ENCODE peak calls at places on chromosome 6, in ten cellular contexts. L, Y, P, R, H, S, B, Q, C and N are unnamed samples.

GRCh38 chr6:148166339-148166949 is 176.2 kb upstream of the SASH1 start:
- DNase-seq in B (no peak), H (peak), S (no peak), P (peak), C (no peak), Q (no peak), R (peak), Y (no peak), L (no peak), N (peak)

GRCh38 chr6:144749263-144749662 is 464.1 kb downstream of the UTRN start:
- DNase-seq in Q (no peak), H (no peak), S (no peak), R (no peak), B (no peak), P (no peak), L (no peak), C (no peak), Y (no peak), N (no peak)

GRCh38 chr6:48111143-48111506 is at the start of gene PTCHD4:
- DNase-seq in S (no peak), B (peak), C (no peak), R (peak), L (peak), H (peak), Q (no peak), Y (no peak), P (peak), N (peak)

GRCh38 chr6:40962241-40962640 is 76.8 kb downstream of the UNC5CL start:
- DNase-seq in Q (no peak), R (peak), S (no peak), C (no peak), Y (no peak), P (peak), H (peak), L (no peak), B (no peak), N (peak)

GRCh38 chr6:56370591-56371198 is 123.3 kb upstream of the COL21A1 start:
- DNase-seq in P (peak), L (no peak), H (peak), C (peak), Q (no peak), S (peak), R (peak), Y (no peak), B (no peak), N (peak)

GRCh38 chr6:118469468-118469867 is 78.6 kb upstream of the PLN start:
- DNase-seq in B (no peak), Q (no peak), P (no peak), C (no peak), H (peak), L (no peak), S (no peak), Y (no peak), R (peak), N (peak)

GRCh38 chr6:1572892-1573291 is 36.8 kb upstream of the FOXC1 start:
- DNase-seq in Q (no peak), Y (no peak), C (no peak), S (no peak), H (no peak), R (peak), P (no peak), B (no peak), L (no peak), N (no peak)

GRCh38 chr6:1950631-1951030 is 294.8 kb downstream of the GMDS start:
- DNase-seq in B (no peak), C (no peak), Q (no peak), H (no peak), Y (no peak), S (no peak), R (no peak), L (no peak), P (no peak), N (no peak)

GRCh38 chr6:112253505-112253841 is 894 bp downstream of the LAMA4 start:
- DNase-seq in L (no peak), Q (no peak), H (no peak), S (no peak), P (no peak), R (no peak), Y (no peak), B (no peak), C (no peak), N (peak)

GRCh38 chr6:35688605-35689322 is at the start of gene FKBP5:
- DNase-seq in H (peak), L (peak), Q (peak), P (peak), B (peak), Y (peak), C (peak), R (peak), S (peak), N (peak)

GRCh38 chr6:148530394-148530923 is 187.8 kb downstream of the SASH1 start:
- DNase-seq in L (peak), C (no peak), B (no peak), S (no peak), R (peak), H (peak), Q (no peak), P (peak), Y (no peak), N (peak)

GRCh38 chr6:34559651-34560365 is 3.7 kb upstream of the SPDEF start:
- DNase-seq in S (no peak), B (no peak), C (no peak), P (no peak), Q (no peak), L (peak), R (no peak), Y (no peak), H (no peak), N (peak)

GRCh38 chr6:163460307-163460782 is 45.8 kb downstream of the QKI start:
- DNase-seq in S (no peak), Y (no peak), B (no peak), P (peak), C (no peak), L (no peak), H (peak), Q (no peak), R (peak), N (peak)

GRCh38 chr6:136510782-136511181 is 39.4 kb downstream of the MAP7 start:
- DNase-seq in L (no peak), Y (no peak), Q (no peak), R (no peak), H (peak), C (no peak), S (no peak), B (no peak), P (no peak), N (peak)

GRCh38 chr6:142378138-142378875 is 76.5 kb downstream of the ADGRG6 start:
- DNase-seq in P (peak), S (no peak), L (no peak), C (peak), H (peak), B (peak), Q (no peak), Y (no peak), R (peak), N (peak)

GRCh38 chr6:3732345-3733141 is 19.0 kb downstream of the PXDC1 start:
- DNase-seq in P (peak), R (peak), Y (peak), L (peak), Q (peak), H (peak), B (peak), S (peak), C (peak), N (peak)

GRCh38 chr6:46583711-46584110 is 68.9 kb downstream of the CYP39A1 start:
- DNase-seq in Y (no peak), H (no peak), B (no peak), L (no peak), C (no peak), R (peak), Q (no peak), S (no peak), P (no peak), N (no peak)

GRCh38 chr6:44593539-44593944 is 206.0 kb downstream of the CDC5L start:
- DNase-seq in L (peak), B (peak), H (peak), P (peak), Q (peak), R (peak), Y (peak), C (peak), S (no peak), N (peak)

GRCh38 chr6:65707134-65707826 is at the start of gene EYS:
- DNase-seq in Y (no peak), Q (no peak), H (no peak), L (no peak), R (no peak), S (no peak), C (no peak), B (no peak), P (no peak), N (peak)

GRCh38 chr6:56314683-56315523 is 67.5 kb upstream of the COL21A1 start:
- DNase-seq in R (peak), Y (no peak), S (no peak), Q (peak), B (peak), C (peak), P (peak), L (peak), H (peak), N (peak)

GRCh38 chr6:11953641-11954040 is 58.5 kb upstream of the HIVEP1 start:
- DNase-seq in L (no peak), P (no peak), C (no peak), S (no peak), B (no peak), H (peak), Q (no peak), R (no peak), Y (no peak), N (no peak)

GRCh38 chr6:5482619-5483018 is 221.3 kb downstream of the FARS2 start:
- DNase-seq in L (no peak), R (no peak), B (no peak), S (no peak), H (no peak), C (no peak), Q (no peak), Y (no peak), P (no peak), N (no peak)

GRCh38 chr6:47722178-47722577 is 23.8 kb downstream of the ADGRF4 start:
- DNase-seq in R (no peak), B (no peak), S (no peak), L (no peak), C (no peak), P (no peak), H (peak), Q (no peak), Y (no peak), N (no peak)

GRCh38 chr6:170262481-170263088 is 28.3 kb downstream of the DLL1 start:
- DNase-seq in P (no peak), B (no peak), Q (no peak), C (no peak), R (no peak), Y (no peak), S (no peak), L (no peak), H (no peak), N (no peak)

GRCh38 chr6:107646176-107646575 is 156.3 kb downstream of the SOBP start:
- DNase-seq in R (peak), P (peak), L (no peak), C (no peak), B (no peak), H (no peak), Y (no peak), Q (no peak), S (peak), N (no peak)

GRCh38 chr6:108363756-108364356 is 69.0 kb downstream of the AFG1L start:
- DNase-seq in P (no peak), B (no peak), H (peak), Q (no peak), L (no peak), C (no peak), Y (no peak), S (no peak), R (no peak), N (peak)

GRCh38 chr6:20655317-20655716 is 121.1 kb downstream of the CDKAL1 start:
- DNase-seq in Y (no peak), B (no peak), S (no peak), R (peak), L (no peak), C (no peak), Q (no peak), P (no peak), H (no peak), N (peak)

GRCh38 chr6:141169419-141169818 is 963.3 kb upstream of the GJE1 start:
- DNase-seq in B (no peak), R (peak), H (peak), Q (peak), Y (no peak), L (no peak), P (peak), C (no peak), S (no peak), N (no peak)

GRCh38 chr6:120411394-120411793 is 922.9 kb downstream of the TBC1D32 start:
- DNase-seq in R (no peak), Y (no peak), B (no peak), P (no peak), S (no peak), L (no peak), C (no peak), Q (no peak), H (no peak), N (no peak)

GRCh38 chr6:120410586-120410985 is 923.7 kb downstream of the TBC1D32 start:
- DNase-seq in S (no peak), Y (no peak), R (no peak), P (no peak), B (no peak), C (no peak), L (no peak), Q (no peak), H (no peak), N (peak)

GRCh38 chr6:120407696-120408095 is 926.6 kb downstream of the TBC1D32 start:
- DNase-seq in Q (no peak), B (no peak), Y (no peak), C (no peak), S (no peak), H (no peak), R (no peak), P (no peak), L (no peak), N (no peak)

DNA sequence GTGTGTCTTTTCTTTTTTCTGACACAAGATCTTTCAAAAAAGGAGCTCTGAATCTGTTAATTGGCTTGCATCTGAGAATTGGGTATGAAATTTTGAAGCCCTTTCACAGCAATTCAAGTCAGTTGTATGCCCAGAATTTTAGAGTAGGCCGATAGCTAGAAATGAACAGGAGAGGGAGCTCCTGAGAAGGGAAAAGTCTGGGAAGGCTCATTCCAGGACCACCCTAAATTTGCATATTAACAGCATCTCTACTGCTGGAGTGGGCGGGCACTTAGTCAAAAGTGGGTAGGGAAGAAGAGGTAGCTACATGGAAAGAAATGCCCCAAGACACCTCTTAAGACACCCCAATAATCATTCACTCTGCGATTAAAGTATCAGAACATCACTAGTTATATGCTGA is 928.3 kb downstream of the TBC1D32 start:
- DNase-seq in R (no peak), B (no peak), P (no peak), Y (no peak), L (peak), H (no peak), S (no peak), Q (peak), C (no peak), N (peak)
- TF ChIP-seq CTCF in R (peak), B (peak), P (no peak), Y (no peak), L (peak), H (peak), S (no peak), Q (peak), C (no peak), N (peak)

GRCh38 chr6:130076512-130076911 is 58.1 kb downstream of the L3MBTL3 start:
- DNase-seq in Q (no peak), H (peak), R (peak), L (no peak), P (peak), B (no peak), C (no peak), Y (no peak), S (no peak), N (peak)
- TF ChIP-seq CTCF in Q (no peak), H (peak), R (peak), L (peak), P (no peak), B (no peak), C (no peak), Y (no peak), S (no peak), N (no peak)

DNA sequence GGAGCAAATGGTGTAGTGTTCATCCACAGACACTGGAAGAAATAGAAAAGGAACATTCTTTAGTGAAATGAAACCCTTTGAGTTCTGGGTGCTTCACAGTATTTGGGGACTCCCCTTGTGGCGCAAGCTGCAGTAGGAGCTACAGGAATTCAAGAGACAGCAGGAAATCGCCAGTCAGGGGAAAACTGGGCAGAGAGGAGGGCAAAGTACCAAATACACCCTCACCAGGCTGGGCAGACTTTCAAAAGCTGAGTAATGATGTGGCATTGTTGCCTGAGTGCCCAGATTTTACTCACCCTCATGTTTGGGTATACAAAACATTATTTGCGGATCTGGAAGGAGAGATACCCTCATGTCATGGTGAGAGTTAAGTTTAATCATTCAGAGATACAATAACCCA is 97.9 kb downstream of the SOD2 start:
- DNase-seq in P (peak), C (no peak), L (no peak), S (no peak), R (peak), B (no peak), H (peak), Q (no peak), Y (no peak), N (peak)
- TF ChIP-seq CTCF in P (no peak), C (no peak), L (no peak), S (no peak), R (no peak), B (no peak), H (no peak), Q (no peak), Y (no peak), N (no peak)

GRCh38 chr6:26257272-26257671 is 107.7 kb upstream of the BTN3A2 start:
- DNase-seq in R (no peak), B (no peak), P (no peak), S (no peak), H (no peak), L (no peak), Y (no peak), Q (no peak), C (no peak), N (no peak)

GRCh38 chr6:26260110-26260637 is 104.8 kb upstream of the BTN3A2 start:
- DNase-seq in S (no peak), C (no peak), P (no peak), R (no peak), Q (no peak), H (no peak), L (no peak), B (no peak), Y (no peak), N (no peak)

GRCh38 chr6:26260791-26261484 is 104.1 kb upstream of the BTN3A2 start:
- DNase-seq in H (no peak), P (no peak), Q (no peak), B (no peak), C (peak), S (no peak), R (no peak), Y (no peak), L (no peak), N (no peak)

GRCh38 chr6:26254666-26255176 is 110.3 kb upstream of the BTN3A2 start:
- DNase-seq in R (no peak), C (no peak), B (no peak), H (no peak), L (no peak), S (no peak), P (peak), Y (no peak), Q (no peak), N (no peak)

GRCh38 chr6:26258199-26258977 is 106.6 kb upstream of the BTN3A2 start:
- DNase-seq in S (no peak), Y (no peak), L (no peak), R (peak), C (no peak), B (no peak), P (no peak), Q (no peak), H (no peak), N (peak)
- TF ChIP-seq CTCF in S (no peak), Y (no peak), L (peak), R (peak), C (no peak), B (no peak), P (peak), Q (no peak), H (peak), N (peak)

GRCh38 chr6:146429831-146430230 is 113.8 kb upstream of the RAB32 start:
- DNase-seq in L (no peak), Y (no peak), P (no peak), H (no peak), B (no peak), C (no peak), R (no peak), Q (no peak), S (no peak), N (no peak)
- TF ChIP-seq CTCF in L (no peak), Y (no peak), P (no peak), H (no peak), B (no peak), C (no peak), R (no peak), Q (no peak), S (no peak), N (no peak)

GRCh38 chr6:51398793-51399192 is 580.1 kb downstream of the TFAP2B start:
- DNase-seq in R (no peak), C (no peak), Y (no peak), S (no peak), Q (no peak), P (no peak), B (no peak), L (no peak), H (no peak), N (no peak)
- TF ChIP-seq CTCF in R (no peak), C (no peak), Y (no peak), S (no peak), Q (no peak), P (no peak), B (no peak), L (no peak), H (no peak), N (no peak)

GRCh38 chr6:53044071-53044470 is 21.1 kb upstream of the FBXO9 start:
- DNase-seq in Y (no peak), Q (peak), P (peak), C (no peak), H (peak), L (peak), R (peak), B (peak), S (no peak), N (no peak)
- TF ChIP-seq CTCF in Y (no peak), Q (no peak), P (no peak), C (no peak), H (no peak), L (no peak), R (no peak), B (no peak), S (no peak), N (no peak)

GRCh38 chr6:138989098-138989983 is 1.3 kb upstream of the REPS1 start:
- DNase-seq in L (no peak), B (no peak), C (no peak), P (no peak), Q (no peak), H (no peak), S (no peak), Y (no peak), R (no peak), N (no peak)

GRCh38 chr6:138986578-138986977 is 1.5 kb downstream of the REPS1 start:
- DNase-seq in Q (no peak), C (no peak), H (peak), R (peak), B (no peak), S (no peak), L (no peak), P (peak), Y (no peak), N (peak)

GRCh38 chr6:138987299-138987642 is 782 bp downstream of the REPS1 start:
- DNase-seq in Q (peak), P (no peak), B (no peak), H (peak), Y (no peak), C (no peak), L (peak), R (no peak), S (no peak), N (no peak)

GRCh38 chr6:138988469-138988834 is 399 bp upstream of the REPS1 start:
- DNase-seq in L (no peak), H (peak), P (no peak), Y (no peak), C (no peak), B (no peak), Q (no peak), S (no peak), R (peak), N (no peak)

DNA sequence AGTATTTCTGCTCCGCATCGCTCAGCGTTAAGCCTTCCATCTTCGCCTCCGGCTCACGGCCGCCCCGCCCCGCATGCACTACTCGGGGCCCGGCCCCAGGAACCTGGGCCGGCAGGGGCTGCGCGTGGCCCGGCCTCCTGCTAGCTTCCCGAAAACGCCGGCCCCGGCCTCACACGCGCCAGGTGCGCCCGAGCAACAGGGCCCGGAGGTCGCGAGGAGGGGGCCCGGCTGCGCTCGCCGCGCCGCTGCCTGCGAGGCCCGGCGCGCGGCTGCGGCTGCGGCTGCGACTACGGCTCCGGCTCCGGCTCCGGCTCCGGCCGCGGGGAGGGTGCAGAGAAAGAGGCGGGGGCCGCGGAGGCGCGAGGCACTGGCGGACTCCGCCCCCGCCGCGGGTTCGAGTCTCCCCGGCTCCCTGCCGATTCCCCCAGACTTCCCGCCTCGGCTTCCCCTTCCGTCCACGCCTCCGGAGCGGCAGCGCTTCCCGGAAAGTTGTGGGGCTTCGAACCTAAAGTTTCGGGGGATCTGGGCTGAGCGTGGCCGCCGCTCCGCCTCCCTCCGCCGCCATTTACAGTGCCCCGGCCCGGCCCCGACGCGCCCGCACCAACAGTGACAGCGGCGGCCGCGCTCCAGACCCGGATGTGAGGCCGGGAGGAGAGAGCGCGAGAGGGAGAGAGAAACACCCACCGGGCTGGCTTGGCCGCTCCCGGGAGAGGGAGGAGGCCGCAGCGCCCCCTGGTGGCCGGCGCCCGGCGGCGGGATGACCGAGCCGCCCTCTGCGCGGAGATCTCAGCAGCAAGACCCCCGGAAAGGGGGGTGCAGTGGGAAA is at the start of gene REPS1:
- DNase-seq in P (peak), S (peak), H (peak), R (peak), Q (peak), C (peak), Y (peak), B (peak), L (peak), N (peak)
- TF ChIP-seq CTCF in P (peak), S (no peak), H (peak), R (peak), Q (peak), C (peak), Y (no peak), B (peak), L (peak), N (peak)